ENCODE peak calls at places on chromosomes 2 and 18, in ten cellular contexts. U is cardiac muscle cell, R is H9, K is osteocyte, F is heart right ventricle, C is body of pancreas, Y is A549, J is B cell, B is lower leg skin, N is tibial artery. W is an unnamed sample.

GRCh38 chr2:168849610-168850009 is 40.6 kb downstream of the SPC25 start:
- DNase-seq in U (peak), R (peak), K (no peak), F (no peak), C (peak), Y (no peak), J (no peak), B (no peak), N (no peak), W (no peak)

GRCh38 chr2:47089083-47089464 is 66.0 kb downstream of the STPG4 start:
- DNase-seq in U (no peak), R (no peak), K (no peak), F (no peak), C (no peak), Y (no peak), J (no peak), B (no peak), N (no peak), W (no peak)

GRCh38 chr2:229642371-229642770 is 72.0 kb downstream of the DNER start:
- DNase-seq in U (no peak), R (no peak), K (no peak), F (no peak), C (peak), Y (no peak), J (no peak), B (no peak), N (no peak), W (no peak)

GRCh38 chr2:8395718-8396117 is 286.1 kb upstream of the ID2 start:
- DNase-seq in U (no peak), R (no peak), K (no peak), F (no peak), C (no peak), Y (no peak), J (no peak), B (no peak), N (no peak), W (no peak)

GRCh38 chr2:8661736-8662135 is 20.1 kb upstream of the ID2 start:
- DNase-seq in U (no peak), R (no peak), K (no peak), F (no peak), C (no peak), Y (no peak), J (no peak), B (peak), N (no peak), W (no peak)

GRCh38 chr2:219273887-219274391 is 5.2 kb upstream of the DNAJB2 start:
- DNase-seq in U (no peak), R (no peak), K (no peak), F (no peak), C (no peak), Y (peak), J (no peak), B (no peak), N (no peak), W (no peak)

GRCh38 chr2:203758841-203759691 is 52.6 kb downstream of the CD28 start:
- DNase-seq in U (no peak), R (no peak), K (no peak), F (no peak), C (no peak), Y (no peak), J (no peak), B (no peak), N (no peak), W (no peak)

GRCh38 chr2:62826141-62826540 is 120.6 kb downstream of the EHBP1 start:
- DNase-seq in U (peak), R (no peak), K (no peak), F (no peak), C (no peak), Y (no peak), J (no peak), B (no peak), N (no peak), W (no peak)

GRCh38 chr2:10835052-10835970 is 22.7 kb upstream of the PDIA6 start:
- DNase-seq in U (peak), R (peak), K (peak), F (peak), C (peak), Y (peak), J (peak), B (no peak), N (peak), W (peak)

GRCh38 chr2:102803041-102803896 is 41.4 kb downstream of the TMEM182 start:
- DNase-seq in U (no peak), R (no peak), K (no peak), F (no peak), C (no peak), Y (no peak), J (no peak), B (no peak), N (no peak), W (no peak)

GRCh38 chr2:218806346-218806978 is 24.5 kb downstream of the CYP27A1 start:
- DNase-seq in U (no peak), R (no peak), K (peak), F (peak), C (peak), Y (no peak), J (no peak), B (peak), N (peak), W (no peak)

GRCh38 chr18:10604178-10604577 is 78.4 kb downstream of the NAPG start:
- DNase-seq in U (no peak), R (no peak), K (no peak), F (no peak), C (no peak), Y (no peak), J (no peak), B (no peak), N (no peak), W (no peak)

DNA sequence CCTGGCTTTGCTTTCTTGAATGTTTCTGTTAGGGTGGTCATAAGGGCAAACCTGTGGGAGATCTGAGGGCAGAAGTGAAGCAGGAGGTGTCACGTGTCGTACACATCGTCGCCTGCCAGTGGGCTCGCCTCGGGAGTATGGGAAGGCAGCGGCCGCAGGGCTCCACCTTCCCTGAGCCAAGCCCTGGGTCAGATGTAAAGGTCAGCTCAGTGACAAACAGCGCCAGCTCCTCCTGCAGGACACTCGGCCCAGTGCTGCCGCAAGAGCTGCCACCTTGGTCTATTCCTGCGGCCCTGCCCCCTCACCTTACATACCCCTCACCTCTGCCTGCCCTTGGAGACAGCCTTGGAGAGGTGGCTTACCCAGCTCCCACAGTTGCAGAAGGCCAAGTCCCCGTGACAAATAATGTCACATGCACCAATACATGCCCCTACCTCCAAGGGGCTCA is 64.2 kb downstream of the PSMG2 start:
- DNase-seq in U (peak), R (peak), K (no peak), F (no peak), C (no peak), Y (peak), J (no peak), B (no peak), N (no peak), W (no peak)
- TF ChIP-seq CTCF in U (no peak), R (peak), K (no peak), F (no peak), C (no peak), Y (no peak), J (no peak), B (no peak), N (no peak), W (peak)

GRCh38 chr2:162317910-162318279 is 589 bp downstream of the IFIH1 start:
- DNase-seq in U (no peak), R (peak), K (no peak), F (peak), C (peak), Y (no peak), J (no peak), B (peak), N (no peak), W (no peak)

GRCh38 chr2:162312853-162313252 is 5.6 kb downstream of the IFIH1 start:
- DNase-seq in U (no peak), R (no peak), K (no peak), F (no peak), C (no peak), Y (no peak), J (no peak), B (no peak), N (no peak), W (no peak)

GRCh38 chr2:162316590-162316989 is 1.9 kb downstream of the IFIH1 start:
- DNase-seq in U (no peak), R (no peak), K (no peak), F (no peak), C (no peak), Y (no peak), J (no peak), B (no peak), N (no peak), W (no peak)

GRCh38 chr2:162317058-162317742 is 1.3 kb downstream of the IFIH1 start:
- DNase-seq in U (no peak), R (no peak), K (no peak), F (no peak), C (no peak), Y (no peak), J (no peak), B (no peak), N (no peak), W (no peak)

GRCh38 chr2:162318280-162319222 is at the start of gene IFIH1:
- DNase-seq in U (peak), R (peak), K (peak), F (peak), C (peak), Y (peak), J (peak), B (peak), N (peak), W (no peak)
- TF ChIP-seq CTCF in U (peak), R (peak), K (peak), F (peak), C (peak), Y (peak), J (peak), B (no peak), N (no peak), W (peak)

GRCh38 chr18:21911551-21911950 is 171.0 kb downstream of the MIB1 start:
- DNase-seq in U (no peak), R (no peak), K (no peak), F (no peak), C (no peak), Y (no peak), J (no peak), B (no peak), N (no peak), W (no peak)

GRCh38 chr18:21914739-21915319 is 174.2 kb downstream of the MIB1 start:
- DNase-seq in U (peak), R (peak), K (peak), F (no peak), C (peak), Y (peak), J (no peak), B (no peak), N (no peak), W (no peak)

GRCh38 chr18:21915546-21915945 is 175.0 kb downstream of the MIB1 start:
- DNase-seq in U (no peak), R (no peak), K (peak), F (no peak), C (no peak), Y (no peak), J (no peak), B (peak), N (no peak), W (no peak)

GRCh38 chr18:21910906-21911305 is 170.3 kb downstream of the MIB1 start:
- DNase-seq in U (no peak), R (no peak), K (no peak), F (no peak), C (no peak), Y (no peak), J (no peak), B (no peak), N (no peak), W (no peak)

GRCh38 chr18:21912339-21913239 is 172.0 kb downstream of the MIB1 start:
- DNase-seq in U (peak), R (no peak), K (peak), F (no peak), C (no peak), Y (no peak), J (no peak), B (no peak), N (no peak), W (no peak)
- TF ChIP-seq CTCF in U (peak), R (peak), K (no peak), F (no peak), C (no peak), Y (peak), J (no peak), B (no peak), N (no peak), W (peak)

DNA sequence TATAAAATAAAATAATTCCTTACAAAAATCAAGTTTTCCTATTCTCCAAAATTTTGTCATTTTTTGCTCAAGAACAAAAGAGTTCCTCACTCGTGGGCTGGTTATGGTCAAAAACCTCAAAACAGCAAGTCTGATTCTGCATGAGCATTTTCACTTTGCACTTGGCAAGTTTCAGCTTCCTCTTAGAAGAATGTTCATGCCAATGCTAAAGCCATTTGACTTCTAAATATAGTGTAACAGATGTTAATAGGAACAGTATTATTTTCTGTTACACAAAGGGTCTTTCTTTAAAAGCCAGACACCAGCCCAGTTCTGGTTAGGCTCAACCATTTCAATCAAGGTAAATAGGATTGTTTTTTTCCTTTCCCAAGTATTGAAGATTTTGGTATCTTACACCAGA is 261.3 kb upstream of the CCDC68 start:
- DNase-seq in U (no peak), R (no peak), K (no peak), F (no peak), C (no peak), Y (no peak), J (peak), B (no peak), N (no peak), W (no peak)
- TF ChIP-seq CTCF in U (no peak), R (no peak), K (no peak), F (no peak), C (no peak), Y (no peak), J (no peak), B (no peak), N (no peak), W (no peak)

GRCh38 chr18:74965682-74966081 is 243.3 kb downstream of the PTGR3 start:
- DNase-seq in U (no peak), R (no peak), K (no peak), F (no peak), C (no peak), Y (no peak), J (no peak), B (no peak), N (no peak), W (no peak)

DNA sequence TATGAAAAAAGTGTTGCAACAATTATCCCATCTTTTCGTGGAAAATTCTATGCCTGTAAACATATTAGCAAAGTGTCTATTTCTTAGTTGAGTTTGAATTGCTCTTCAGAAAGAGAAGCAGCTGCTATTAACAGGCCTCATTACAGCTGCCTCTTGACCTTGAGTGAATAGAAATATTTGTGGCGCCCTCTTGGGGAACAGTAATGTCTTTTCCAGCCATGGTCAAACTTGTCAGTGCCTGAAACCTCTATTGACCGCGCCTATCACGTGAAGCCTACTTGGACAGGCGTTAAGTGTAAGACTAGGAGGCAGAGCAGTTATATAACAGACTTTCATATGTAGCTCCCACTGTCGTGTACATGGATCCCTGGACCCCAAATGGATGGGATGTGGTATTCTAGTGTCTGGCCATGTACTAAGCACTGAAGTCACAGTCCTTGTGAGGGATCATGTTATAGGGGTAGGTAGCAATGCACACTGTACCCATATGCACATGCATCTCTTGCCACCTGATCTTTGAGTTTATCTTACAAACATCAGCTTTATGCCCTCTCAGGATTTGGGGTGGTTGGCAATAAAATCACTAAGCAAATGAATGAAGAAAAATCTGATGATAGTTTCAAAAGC is 245.0 kb downstream of the PTGR3 start:
- DNase-seq in U (peak), R (peak), K (no peak), F (no peak), C (peak), Y (no peak), J (peak), B (no peak), N (no peak), W (no peak)
- TF ChIP-seq CTCF in U (peak), R (peak), K (peak), F (no peak), C (peak), Y (peak), J (no peak), B (no peak), N (peak), W (peak)

DNA sequence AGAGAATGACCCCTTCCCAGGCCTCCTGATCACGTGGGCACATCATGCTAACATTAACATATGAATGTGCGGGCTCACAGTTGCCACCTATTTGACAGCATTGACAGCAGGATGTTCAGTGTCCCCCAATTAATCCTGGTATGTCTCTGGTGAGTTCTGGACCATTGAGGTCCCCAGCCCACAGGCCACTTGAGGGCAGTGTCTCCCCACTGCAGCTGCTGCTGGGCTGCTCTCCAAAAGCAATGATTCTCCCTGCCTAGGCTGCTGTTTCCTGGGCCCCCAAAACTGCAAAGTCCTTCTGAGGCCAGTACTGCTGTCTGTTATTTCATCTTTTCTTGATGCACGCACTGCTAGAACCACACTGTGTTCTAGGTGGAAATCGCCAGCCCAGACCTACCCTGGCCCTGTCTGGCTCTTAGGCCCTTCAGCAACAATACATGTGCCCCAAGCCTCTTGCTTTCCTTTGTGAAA is 52.7 kb upstream of the MAPK4 start:
- DNase-seq in U (peak), R (peak), K (no peak), F (peak), C (peak), Y (peak), J (peak), B (no peak), N (no peak), W (no peak)
- TF ChIP-seq CTCF in U (peak), R (peak), K (peak), F (peak), C (peak), Y (peak), J (no peak), B (no peak), N (peak), W (peak)

GRCh38 chr2:25041307-25041927 is 459 bp upstream of the EFR3B start:
- DNase-seq in U (peak), R (peak), K (no peak), F (peak), C (peak), Y (peak), J (peak), B (no peak), N (peak), W (peak)
- TF ChIP-seq CTCF in U (peak), R (peak), K (peak), F (no peak), C (peak), Y (peak), J (no peak), B (no peak), N (peak), W (peak)

GRCh38 chr2:120905298-120905697 is 169.6 kb downstream of the GLI2 start:
- DNase-seq in U (no peak), R (no peak), K (no peak), F (no peak), C (no peak), Y (no peak), J (no peak), B (no peak), N (no peak), W (no peak)
- TF ChIP-seq CTCF in U (no peak), R (no peak), K (no peak), F (no peak), C (no peak), Y (no peak), J (no peak), B (no peak), N (no peak), W (no peak)

GRCh38 chr2:135531231-135532197 is at the start of gene R3HDM1:
- DNase-seq in U (peak), R (peak), K (peak), F (peak), C (peak), Y (peak), J (peak), B (peak), N (peak), W (peak)
- TF ChIP-seq CTCF in U (no peak), R (peak), K (peak), F (no peak), C (no peak), Y (peak), J (peak), B (no peak), N (no peak), W (no peak)

W was measured in type B pancreatic cell.